ENCODE peak calls at places on chromosomes 7 and 10, in seven cellular contexts. B is neural progenitor cell, C is esophagus squamous epithelium, V is lower lobe of right lung, J is sigmoid colon, I is suprapubic skin, Y is SK-N-SH. M is an unnamed sample.

GRCh38 chr7:105487559-105488218 is 34.4 kb downstream of the PUS7 start:
- DNase-seq in B (peak), C (no peak), V (no peak), J (no peak), I (no peak), Y (peak), M (peak)

GRCh38 chr7:895451-896052 is 19.2 kb downstream of the GET4 start:
- DNase-seq in B (no peak), C (no peak), V (no peak), J (no peak), I (no peak), Y (no peak), M (no peak)

GRCh38 chr7:135714534-135715009 is 13.4 kb downstream of the SLC13A4 start:
- DNase-seq in B (peak), C (no peak), V (no peak), J (no peak), I (no peak), Y (peak), M (peak)

GRCh38 chr7:31875424-31875823 is 188.4 kb downstream of the PPP1R17 start:
- DNase-seq in B (no peak), C (no peak), V (no peak), J (no peak), I (no peak), Y (no peak), M (peak)

GRCh38 chr7:86911703-86912102 is 147.8 kb downstream of the ELAPOR2 start:
- DNase-seq in B (peak), C (no peak), V (no peak), J (no peak), I (no peak), Y (no peak), M (no peak)

GRCh38 chr10:45464958-45465567 is 91.0 kb downstream of the ALOX5 start:
- DNase-seq in B (peak), C (no peak), V (peak), J (no peak), I (no peak), Y (peak), M (peak)

GRCh38 chr7:6621195-6622128 is 6.1 kb downstream of the ZNF853 start:
- DNase-seq in B (no peak), C (no peak), V (no peak), J (no peak), I (no peak), Y (no peak), M (no peak)

GRCh38 chr7:115782716-115783460 is 247.7 kb downstream of the TFEC start:
- DNase-seq in B (no peak), C (no peak), V (no peak), J (no peak), I (no peak), Y (no peak), M (no peak)

GRCh38 chr10:13206091-13206490 is 28.1 kb downstream of the UCMA start:
- DNase-seq in B (no peak), C (no peak), V (no peak), J (no peak), I (no peak), Y (no peak), M (no peak)

GRCh38 chr10:78184851-78185692 is 151.4 kb downstream of the RPS24 start:
- DNase-seq in B (no peak), C (no peak), V (no peak), J (no peak), I (no peak), Y (no peak), M (peak)

GRCh38 chr7:55552320-55553086 is 19.8 kb downstream of the VOPP1 start:
- DNase-seq in B (no peak), C (no peak), V (no peak), J (no peak), I (no peak), Y (no peak), M (peak)

GRCh38 chr7:20409961-20410360 is 79.3 kb downstream of the ITGB8 start:
- DNase-seq in B (no peak), C (no peak), V (no peak), J (no peak), I (no peak), Y (no peak), M (no peak)

GRCh38 chr10:101353692-101354583 is at the start of gene BTRC:
- DNase-seq in B (peak), C (peak), V (peak), J (peak), I (peak), Y (peak), M (peak)

GRCh38 chr7:78037603-78038002 is 239.0 kb downstream of the PHTF2 start:
- DNase-seq in B (no peak), C (no peak), V (no peak), J (no peak), I (no peak), Y (peak), M (no peak)

GRCh38 chr10:105597297-105597696 is 956.2 kb downstream of the SORCS3 start:
- DNase-seq in B (no peak), C (no peak), V (no peak), J (no peak), I (no peak), Y (no peak), M (no peak)

GRCh38 chr7:72325561-72325960 is 86.6 kb downstream of the CALN1 start:
- DNase-seq in B (no peak), C (no peak), V (no peak), J (no peak), I (no peak), Y (no peak), M (no peak)

GRCh38 chr10:59971915-59972314 is 65.6 kb upstream of the CCDC6 start:
- DNase-seq in B (peak), C (no peak), V (no peak), J (no peak), I (no peak), Y (peak), M (peak)

GRCh38 chr7:128863433-128863989 is 855 bp downstream of the ATP6V1F start:
- DNase-seq in B (peak), C (no peak), V (no peak), J (no peak), I (no peak), Y (peak), M (peak)

GRCh38 chr7:131068604-131069021 is 259.1 kb upstream of the MKLN1 start:
- DNase-seq in B (peak), C (no peak), V (no peak), J (no peak), I (no peak), Y (no peak), M (peak)
- TF ChIP-seq CTCF in B (no peak), C (no peak), V (peak), J (no peak), I (no peak), Y (peak), M (peak)

GRCh38 chr7:63105978-63106377 is 892.7 kb upstream of the ZNF722 start:
- DNase-seq in B (no peak), C (no peak), V (no peak), J (no peak), I (no peak), Y (no peak), M (no peak)

GRCh38 chr7:63104666-63105065 is 894.0 kb upstream of the ZNF722 start:
- DNase-seq in B (no peak), C (no peak), V (no peak), J (no peak), I (no peak), Y (no peak), M (no peak)

DNA sequence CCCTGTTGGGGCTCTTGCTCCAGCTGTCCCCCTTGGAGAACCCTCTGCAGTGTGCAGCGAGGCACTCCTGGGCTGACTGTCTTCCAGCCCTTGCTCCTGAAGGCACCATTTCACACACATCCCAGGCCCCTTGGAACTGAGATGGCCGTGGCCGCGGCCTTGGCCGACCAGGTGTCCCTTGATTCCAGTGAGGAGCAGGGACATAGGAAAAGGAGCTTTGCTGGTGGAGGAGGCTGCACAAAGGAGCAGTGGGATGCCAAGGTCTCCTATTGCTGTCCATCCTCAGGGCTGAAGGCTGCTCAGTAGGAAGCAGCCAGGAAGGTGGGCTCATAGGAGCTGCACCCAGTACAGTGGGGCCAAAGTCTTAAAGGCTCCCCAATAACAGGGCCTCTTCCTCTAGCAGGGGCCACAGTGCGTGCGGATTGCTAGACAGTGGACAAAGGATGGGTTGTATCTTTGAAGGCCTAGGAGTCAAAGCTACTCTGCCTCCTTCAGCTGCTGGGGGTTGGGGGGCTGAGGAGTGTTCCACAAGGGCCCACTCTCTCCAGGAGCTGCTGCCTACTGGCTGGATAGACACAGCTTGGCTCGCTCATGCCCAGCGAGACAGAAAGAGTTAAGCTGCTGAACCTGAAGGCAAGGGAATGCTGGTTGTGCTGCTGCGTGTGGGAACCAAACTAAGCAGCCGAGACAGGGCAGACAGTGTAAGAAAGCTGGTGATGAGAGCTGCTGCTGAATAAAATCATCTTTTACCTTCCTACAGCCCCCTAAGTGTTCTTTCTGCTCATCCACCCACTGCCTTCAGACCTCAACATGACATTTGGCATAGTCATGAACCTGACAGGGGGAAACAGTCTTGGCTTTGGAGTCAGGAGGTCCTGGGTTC is 891.9 kb upstream of the ZNF722 start:
- DNase-seq in B (no peak), C (no peak), V (no peak), J (no peak), I (no peak), Y (no peak), M (no peak)
- H3K4me3 ChIP-seq in B (no peak), C (no peak), V (no peak), J (no peak), I (no peak), Y (no peak), M (no peak)

GRCh38 chr7:47765373-47765979 is 182.8 kb downstream of the PKD1L1 start:
- DNase-seq in B (no peak), C (no peak), V (no peak), J (no peak), I (no peak), Y (no peak), M (peak)

GRCh38 chr7:47764746-47765145 is 182.8 kb upstream of the TNS3 start:
- DNase-seq in B (no peak), C (no peak), V (no peak), J (no peak), I (no peak), Y (no peak), M (no peak)

GRCh38 chr7:47762746-47763062 is 180.8 kb upstream of the TNS3 start:
- DNase-seq in B (no peak), C (no peak), V (no peak), J (no peak), I (no peak), Y (no peak), M (no peak)

GRCh38 chr7:47762207-47762606 is 180.3 kb upstream of the TNS3 start:
- DNase-seq in B (no peak), C (no peak), V (no peak), J (no peak), I (no peak), Y (no peak), M (no peak)

DNA sequence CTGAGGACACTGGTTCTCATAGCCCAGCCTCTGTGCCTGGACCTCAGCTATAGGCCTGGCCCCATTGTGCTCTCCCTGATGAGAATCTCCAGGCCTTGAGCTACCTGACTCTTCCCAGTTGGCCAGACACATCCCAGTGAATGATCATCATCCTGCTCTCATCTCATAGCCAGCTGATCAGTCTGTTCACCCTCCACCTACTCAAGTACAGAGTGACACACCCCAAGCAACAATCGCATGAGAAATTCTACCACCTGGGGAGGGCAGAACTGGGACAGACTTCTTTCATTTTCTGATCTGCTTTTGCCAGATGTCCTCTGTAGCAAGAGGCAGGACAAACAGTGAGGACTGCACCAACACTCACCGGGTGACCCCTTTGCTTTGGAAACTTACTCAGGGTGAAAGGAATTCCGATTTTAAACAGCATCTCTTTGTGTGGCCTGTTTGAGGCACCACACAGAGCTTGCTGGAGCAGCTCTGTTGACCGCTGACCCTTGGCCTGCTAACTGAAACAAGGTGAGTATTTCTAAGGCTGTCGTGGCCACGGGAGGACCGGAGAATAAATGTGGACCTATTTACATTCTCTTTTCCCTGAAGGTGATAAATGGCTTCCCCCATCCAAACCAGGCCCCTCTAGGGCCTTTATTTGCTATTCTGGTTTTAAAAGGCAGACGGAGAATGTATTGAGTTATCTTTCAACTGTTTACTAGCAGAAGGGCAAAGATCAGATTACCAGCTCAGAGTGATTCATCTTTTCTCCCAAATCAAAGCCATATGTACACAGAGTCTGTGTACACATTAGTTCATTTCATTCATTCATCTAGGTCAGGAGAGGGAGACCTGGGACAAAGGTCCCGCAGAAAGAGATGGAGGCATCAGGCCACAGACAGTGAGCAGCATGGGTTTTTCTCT is 181.4 kb upstream of the TNS3 start:
- DNase-seq in B (peak), C (no peak), V (no peak), J (no peak), I (no peak), Y (peak), M (peak)
- TF ChIP-seq CTCF in B (no peak), C (no peak), V (no peak), J (no peak), I (no peak), Y (no peak), M (no peak)

DNA sequence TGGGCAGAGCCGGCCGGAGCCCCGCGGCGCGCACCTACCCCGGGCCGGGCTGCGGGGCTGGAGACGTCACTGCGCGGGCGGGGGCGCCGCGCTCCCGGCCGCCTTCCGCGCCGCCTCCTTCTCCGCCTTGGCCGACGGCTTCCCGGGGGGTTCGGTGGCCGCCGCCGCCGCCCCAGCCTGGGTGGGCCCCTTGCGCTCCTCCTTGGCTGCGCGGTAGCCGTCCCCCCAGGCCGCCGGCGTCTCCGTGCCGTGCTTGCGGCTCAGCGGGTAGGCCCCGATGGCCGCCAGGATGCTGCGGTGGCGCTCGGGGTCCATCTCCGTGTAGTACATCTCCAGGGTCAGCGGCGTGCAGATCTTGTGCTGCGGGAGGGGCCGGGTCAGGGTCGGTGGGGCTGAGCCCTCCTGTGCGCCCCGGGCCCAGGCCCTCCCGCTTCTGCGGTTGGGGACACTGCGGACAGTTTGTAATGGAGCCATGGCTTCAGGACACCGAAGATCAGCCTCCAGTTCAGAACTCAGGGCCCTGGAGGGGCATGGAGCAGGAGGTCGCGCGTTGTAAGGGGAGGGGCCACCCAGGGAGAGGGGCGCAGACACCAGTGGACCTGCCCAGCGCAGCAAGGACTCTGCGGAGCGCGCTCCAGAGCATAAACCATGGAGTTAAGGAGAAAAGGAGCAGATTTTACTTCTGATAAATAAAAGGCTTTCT is 10.8 kb downstream of the CALY start:
- DNase-seq in B (peak), C (no peak), V (peak), J (no peak), I (no peak), Y (peak), M (no peak)
- H3K4me3 ChIP-seq in B (peak), C (peak), V (peak), J (peak), I (peak), Y (peak), M (peak)

DNA sequence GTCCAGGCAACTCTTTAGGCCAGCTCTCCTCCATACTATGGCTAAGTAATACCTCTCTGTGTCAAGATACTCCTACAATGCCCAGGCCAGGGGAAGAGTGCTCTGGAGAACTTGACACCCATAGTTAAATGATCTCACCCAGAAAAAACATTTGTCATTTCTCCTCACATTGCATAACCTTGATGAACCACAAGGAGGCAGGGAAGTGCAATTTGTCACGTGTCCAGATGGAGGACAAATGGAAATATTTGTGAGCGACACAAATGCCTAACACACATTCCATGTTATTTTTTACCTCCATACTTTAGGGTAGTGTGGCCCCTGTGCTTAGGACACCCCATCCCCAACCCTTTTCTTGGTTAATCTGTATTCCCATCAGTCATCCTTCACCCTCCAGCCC is 78.3 kb downstream of the HTR7 start:
- DNase-seq in B (peak), C (no peak), V (no peak), J (no peak), I (no peak), Y (no peak), M (peak)
- TF ChIP-seq CTCF in B (peak), C (no peak), V (peak), J (no peak), I (no peak), Y (peak), M (peak)